ENCODE peak calls at places on chromosomes 3 and 15, in four cellular contexts. C is cardiac fibroblast; O is CD8-positive, alpha-beta T cell; T is RWPE1. L is an unnamed sample.

GRCh38 chr3:184448321-184449160 is 68.7 kb downstream of the CHRD start:
- DNase-seq in C (peak), O (no peak), T (peak), L (no peak)

GRCh38 chr3:139213936-139214335 is 129.9 kb upstream of the MRPS22 start:
- DNase-seq in C (no peak), O (no peak), T (no peak), L (no peak)

GRCh38 chr15:42056934-42057743 is 36.3 kb upstream of the PLA2G4E start:
- DNase-seq in C (peak), O (no peak), T (peak), L (no peak)

GRCh38 chr3:45994661-45995369 is 809 bp downstream of the FYCO1 start:
- DNase-seq in C (peak), O (peak), T (peak), L (no peak)

GRCh38 chr3:9113040-9113439 is 136.4 kb downstream of the SRGAP3 start:
- DNase-seq in C (no peak), O (no peak), T (no peak), L (no peak)

GRCh38 chr3:138781012-138781470 is 53.7 kb downstream of the PIK3CB start:
- DNase-seq in C (no peak), O (peak), T (no peak), L (no peak)

GRCh38 chr3:20406621-20407020 is 220.6 kb upstream of the SGO1 start:
- DNase-seq in C (peak), O (no peak), T (no peak), L (no peak)

GRCh38 chr15:52069559-52069958 is 43.0 kb downstream of the BCL2L10 start:
- DNase-seq in C (no peak), O (no peak), T (peak), L (no peak)

GRCh38 chr15:67133026-67133425 is 67.6 kb downstream of the SMAD3 start:
- DNase-seq in C (no peak), O (no peak), T (no peak), L (no peak)

GRCh38 chr15:57553526-57553925 is 38.2 kb upstream of the MYZAP start:
- DNase-seq in C (no peak), O (no peak), T (no peak), L (no peak)
- TF ChIP-seq CTCF in C (no peak), O (no peak), T (no peak), L (no peak)

GRCh38 chr3:117898722-117899121 is 1135.9 kb downstream of the IGSF11 start:
- DNase-seq in C (peak), O (no peak), T (no peak), L (no peak)
- TF ChIP-seq CTCF in C (peak), O (no peak), T (no peak), L (peak)

GRCh38 chr3:129182390-129183180 is 1.1 kb downstream of the CNBP start:
- DNase-seq in C (peak), O (no peak), T (peak), L (no peak)

GRCh38 chr3:129181834-129182233 is 1.9 kb downstream of the CNBP start:
- DNase-seq in C (no peak), O (no peak), T (no peak), L (no peak)

GRCh38 chr3:129184396-129184656 is 630 bp upstream of the CNBP start:
- DNase-seq in C (peak), O (no peak), T (peak), L (no peak)

GRCh38 chr3:129185774-129186173 is 2.1 kb upstream of the CNBP start:
- DNase-seq in C (no peak), O (no peak), T (no peak), L (no peak)

GRCh38 chr3:129183569-129184395 is at the start of gene CNBP:
- DNase-seq in C (peak), O (peak), T (peak), L (peak)
- TF ChIP-seq CTCF in C (no peak), O (no peak), T (no peak), L (no peak)

GRCh38 chr15:99928429-99928981 is 195.3 kb upstream of the LYSMD4 start:
- DNase-seq in C (peak), O (peak), T (peak), L (peak)
- TF ChIP-seq CTCF in C (peak), O (peak), T (peak), L (peak)

GRCh38 chr15:34886134-34886533 is 83.4 kb downstream of the AQR start:
- DNase-seq in C (peak), O (no peak), T (no peak), L (no peak)
- TF ChIP-seq CTCF in C (no peak), O (no peak), T (no peak), L (no peak)

GRCh38 chr3:6785726-6786125 is 75.2 kb upstream of the GRM7 start:
- DNase-seq in C (no peak), O (no peak), T (no peak), L (no peak)

GRCh38 chr3:6791161-6791560 is 69.8 kb upstream of the GRM7 start:
- DNase-seq in C (peak), O (no peak), T (no peak), L (no peak)
- TF ChIP-seq CTCF in C (no peak), O (no peak), T (no peak), L (no peak)